ENCODE peak calls at places on chromosomes 13 and 19, in eight cellular contexts. V, S, B, X, M, K, U and P are unnamed samples.

GRCh38 chr19:46408611-46409039 is 4.7 kb downstream of the CCDC8 start:
- DNase-seq in M (no peak), S (no peak), V (no peak), B (peak), X (no peak), U (no peak), K (no peak), P (peak)

GRCh38 chr13:107462501-107462900 is 752.8 kb downstream of the LIG4 start:
- DNase-seq in M (no peak), U (no peak), B (peak), K (no peak), V (no peak), X (no peak), S (no peak), P (no peak)

GRCh38 chr13:30565658-30566057 is 52.1 kb upstream of the USPL1 start:
- DNase-seq in K (no peak), M (no peak), V (no peak), B (no peak), U (no peak), X (peak), S (no peak), P (no peak)

GRCh38 chr19:46718157-46718933 is 1.4 kb upstream of the PRKD2 start:
- DNase-seq in S (peak), V (peak), U (no peak), X (no peak), M (no peak), K (peak), B (no peak), P (peak)

GRCh38 chr13:99218969-99219368 is 18.3 kb downstream of the UBAC2 start:
- DNase-seq in S (no peak), U (no peak), B (no peak), X (no peak), V (no peak), K (no peak), M (no peak), P (no peak)

GRCh38 chr19:20968092-20968491 is 45.0 kb downstream of the ZNF85 start:
- DNase-seq in U (no peak), M (no peak), K (no peak), V (no peak), S (no peak), X (no peak), B (no peak), P (no peak)

GRCh38 chr19:48819366-48819816 is 8.6 kb upstream of the BCAT2 start:
- DNase-seq in M (no peak), U (peak), S (no peak), X (peak), V (no peak), B (peak), K (peak), P (peak)

GRCh38 chr13:113080361-113080831 is 25.2 kb upstream of the F7 start:
- DNase-seq in B (no peak), X (no peak), S (no peak), V (no peak), K (no peak), M (no peak), U (no peak), P (no peak)

GRCh38 chr13:91158015-91158390 is 189.5 kb upstream of the MIR17HG start:
- DNase-seq in U (no peak), K (no peak), V (no peak), X (no peak), S (no peak), M (no peak), B (no peak), P (no peak)

GRCh38 chr19:3572855-3573161 is at the start of gene HMG20B:
- DNase-seq in V (no peak), B (no peak), U (no peak), S (no peak), X (no peak), K (no peak), M (no peak), P (no peak)

GRCh38 chr13:73101608-73102007 is 42.8 kb downstream of the KLF5 start:
- DNase-seq in S (no peak), V (no peak), X (no peak), B (no peak), K (no peak), M (no peak), U (no peak), P (no peak)

GRCh38 chr19:47471733-47472457 is at the start of gene SLC8A2:
- DNase-seq in K (peak), V (peak), M (peak), S (peak), U (peak), X (peak), B (peak), P (peak)

GRCh38 chr19:19528721-19529490 is at the start of gene YJEFN3:
- DNase-seq in B (peak), X (peak), S (peak), K (no peak), M (no peak), V (peak), U (no peak), P (no peak)

GRCh38 chr19:9735986-9736385 is 32.6 kb downstream of the ZNF846 start:
- DNase-seq in U (no peak), K (no peak), X (no peak), S (no peak), B (no peak), M (no peak), V (no peak), P (no peak)

GRCh38 chr19:15538774-15539173 is 30.4 kb downstream of the CYP4F22 start:
- DNase-seq in K (no peak), M (no peak), S (no peak), B (peak), V (no peak), X (no peak), U (no peak), P (no peak)

GRCh38 chr19:7333198-7334118 is 15.3 kb upstream of the ARHGEF18 start:
- DNase-seq in S (no peak), K (no peak), X (peak), V (no peak), M (no peak), B (no peak), U (no peak), P (no peak)

GRCh38 chr13:22040810-22041364 is 370.0 kb downstream of the FGF9 start:
- DNase-seq in K (no peak), S (peak), X (no peak), V (no peak), M (no peak), B (no peak), U (peak), P (peak)

GRCh38 chr19:44903602-44904425 is 1.8 kb upstream of the APOE start:
- DNase-seq in V (peak), U (peak), X (peak), B (peak), M (no peak), S (peak), K (peak), P (no peak)

GRCh38 chr19:6150289-6150688 is 14.8 kb downstream of the ACSBG2 start:
- DNase-seq in K (no peak), M (no peak), X (no peak), B (peak), U (no peak), V (no peak), S (no peak), P (no peak)

GRCh38 chr13:32408999-32409313 is 19.0 kb downstream of the N4BP2L1 start:
- DNase-seq in S (no peak), K (no peak), U (no peak), V (no peak), X (peak), B (no peak), M (no peak), P (peak)